ENCODE peak calls at places on chromosomes 11 and 22, in seven cellular contexts. One of them, this sample, is unnamed.

GRCh38 chr11:44848963-44849350 is 101.7 kb downstream of the TP53I11 start:
- DNase-seq in T follicular helper cell: no peak
- DNase-seq in fibroblast of villous mesenchyme: no peak
- DNase-seq in nephron progenitor cell: no peak
- DNase-seq in NCI-H774: no peak
- DNase-seq in NCI-H1105 treated with DMSO at 0.1 percent for 48 hours: no peak
- DNase-seq in naive thymus-derived CD8-positive, alpha-beta T cell: no peak
- DNase-seq in this sample: no peak

GRCh38 chr11:117511981-117512448 is 184.4 kb downstream of the CEP164 start:
- DNase-seq in NCI-H1105 treated with DMSO at 0.1 percent for 48 hours: no peak
- DNase-seq in T follicular helper cell: no peak
- DNase-seq in NCI-H774: no peak
- DNase-seq in naive thymus-derived CD8-positive, alpha-beta T cell: no peak
- DNase-seq in nephron progenitor cell: peak; percentile 61
- DNase-seq in fibroblast of villous mesenchyme: no peak
- DNase-seq in this sample: no peak

GRCh38 chr11:1122356-1123002 is 35.3 kb upstream of the MUC5AC start:
- DNase-seq in NCI-H774: no peak
- DNase-seq in NCI-H1105 treated with DMSO at 0.1 percent for 48 hours: no peak
- DNase-seq in fibroblast of villous mesenchyme: no peak
- DNase-seq in naive thymus-derived CD8-positive, alpha-beta T cell: no peak
- DNase-seq in nephron progenitor cell: no peak
- DNase-seq in T follicular helper cell: no peak
- DNase-seq in this sample: no peak

GRCh38 chr11:27902981-27903624 is 202.8 kb upstream of the BDNF start:
- DNase-seq in naive thymus-derived CD8-positive, alpha-beta T cell: no peak
- DNase-seq in T follicular helper cell: no peak
- DNase-seq in NCI-H774: no peak
- DNase-seq in NCI-H1105 treated with DMSO at 0.1 percent for 48 hours: no peak
- DNase-seq in fibroblast of villous mesenchyme: no peak
- DNase-seq in nephron progenitor cell: no peak
- DNase-seq in this sample: no peak

GRCh38 chr11:103601230-103601846 is 435.1 kb upstream of the DDI1 start:
- DNase-seq in naive thymus-derived CD8-positive, alpha-beta T cell: peak; percentile 5
- DNase-seq in NCI-H1105 treated with DMSO at 0.1 percent for 48 hours: peak; percentile 64
- DNase-seq in T follicular helper cell: peak; percentile 1
- DNase-seq in NCI-H774: peak; percentile 59
- DNase-seq in nephron progenitor cell: peak; percentile 46
- DNase-seq in fibroblast of villous mesenchyme: peak; percentile 78
- DNase-seq in this sample: no peak

GRCh38 chr11:126874831-126875230 is 125.7 kb downstream of the KIRREL3 start:
- DNase-seq in nephron progenitor cell: no peak
- DNase-seq in naive thymus-derived CD8-positive, alpha-beta T cell: no peak
- DNase-seq in NCI-H1105 treated with DMSO at 0.1 percent for 48 hours: no peak
- DNase-seq in T follicular helper cell: no peak
- DNase-seq in NCI-H774: no peak
- DNase-seq in fibroblast of villous mesenchyme: no peak
- DNase-seq in this sample: no peak

GRCh38 chr11:122209619-122210377 is 93.8 kb upstream of the BLID start:
- DNase-seq in naive thymus-derived CD8-positive, alpha-beta T cell: no peak
- DNase-seq in NCI-H774: no peak
- DNase-seq in fibroblast of villous mesenchyme: peak; percentile 88
- DNase-seq in NCI-H1105 treated with DMSO at 0.1 percent for 48 hours: peak; percentile 42
- DNase-seq in nephron progenitor cell: no peak
- DNase-seq in T follicular helper cell: no peak
- DNase-seq in this sample: no peak

GRCh38 chr11:102469196-102469821 is 16.7 kb upstream of the TMEM123 start:
- DNase-seq in NCI-H1105 treated with DMSO at 0.1 percent for 48 hours: no peak
- DNase-seq in fibroblast of villous mesenchyme: peak; percentile 81
- DNase-seq in naive thymus-derived CD8-positive, alpha-beta T cell: no peak
- DNase-seq in nephron progenitor cell: no peak
- DNase-seq in T follicular helper cell: no peak
- DNase-seq in NCI-H774: no peak
- DNase-seq in this sample: no peak

GRCh38 chr11:124882339-124883071 is 15.2 kb downstream of the ROBO4 start:
- DNase-seq in fibroblast of villous mesenchyme: peak; percentile 77
- DNase-seq in NCI-H774: no peak
- DNase-seq in nephron progenitor cell: no peak
- DNase-seq in NCI-H1105 treated with DMSO at 0.1 percent for 48 hours: no peak
- DNase-seq in T follicular helper cell: no peak
- DNase-seq in naive thymus-derived CD8-positive, alpha-beta T cell: no peak
- DNase-seq in this sample: no peak

GRCh38 chr11:78957481-78958245 is 383.0 kb upstream of the NARS2 start:
- DNase-seq in NCI-H774: no peak
- DNase-seq in NCI-H1105 treated with DMSO at 0.1 percent for 48 hours: no peak
- DNase-seq in T follicular helper cell: no peak
- DNase-seq in nephron progenitor cell: no peak
- DNase-seq in naive thymus-derived CD8-positive, alpha-beta T cell: no peak
- DNase-seq in fibroblast of villous mesenchyme: peak; percentile 79
- DNase-seq in this sample: no peak

GRCh38 chr11:45082744-45083543 is 63.5 kb upstream of the PRDM11 start:
- DNase-seq in NCI-H774: no peak
- DNase-seq in nephron progenitor cell: no peak
- DNase-seq in fibroblast of villous mesenchyme: no peak
- DNase-seq in naive thymus-derived CD8-positive, alpha-beta T cell: no peak
- DNase-seq in T follicular helper cell: no peak
- DNase-seq in NCI-H1105 treated with DMSO at 0.1 percent for 48 hours: no peak
- DNase-seq in this sample: no peak

GRCh38 chr22:47288640-47289039 is 526.2 kb downstream of the TBC1D22A start:
- DNase-seq in NCI-H1105 treated with DMSO at 0.1 percent for 48 hours: no peak
- DNase-seq in T follicular helper cell: no peak
- DNase-seq in nephron progenitor cell: no peak
- DNase-seq in NCI-H774: no peak
- DNase-seq in naive thymus-derived CD8-positive, alpha-beta T cell: no peak
- DNase-seq in fibroblast of villous mesenchyme: no peak
- DNase-seq in this sample: no peak

GRCh38 chr11:27209562-27210005 is 153.4 kb downstream of the CCDC34 start:
- DNase-seq in T follicular helper cell: no peak
- DNase-seq in naive thymus-derived CD8-positive, alpha-beta T cell: no peak
- DNase-seq in nephron progenitor cell: no peak
- DNase-seq in NCI-H1105 treated with DMSO at 0.1 percent for 48 hours: peak; percentile 63
- DNase-seq in NCI-H774: peak; percentile 6
- DNase-seq in fibroblast of villous mesenchyme: peak; percentile 79
- DNase-seq in this sample: no peak

GRCh38 chr22:42584364-42584940 is 30.2 kb downstream of the POLDIP3 start:
- DNase-seq in nephron progenitor cell: no peak
- DNase-seq in naive thymus-derived CD8-positive, alpha-beta T cell: no peak
- DNase-seq in T follicular helper cell: no peak
- DNase-seq in NCI-H1105 treated with DMSO at 0.1 percent for 48 hours: no peak
- DNase-seq in NCI-H774: no peak
- DNase-seq in fibroblast of villous mesenchyme: no peak
- DNase-seq in this sample: no peak

GRCh38 chr22:36379593-36380361 is 8.0 kb downstream of the MYH9 start:
- DNase-seq in NCI-H774: no peak
- DNase-seq in NCI-H1105 treated with DMSO at 0.1 percent for 48 hours: no peak
- DNase-seq in T follicular helper cell: no peak
- DNase-seq in fibroblast of villous mesenchyme: no peak
- DNase-seq in naive thymus-derived CD8-positive, alpha-beta T cell: peak; percentile 73
- DNase-seq in nephron progenitor cell: no peak
- DNase-seq in this sample: no peak

GRCh38 chr22:29892315-29892714 is 9.3 kb downstream of the MTMR3 start:
- DNase-seq in naive thymus-derived CD8-positive, alpha-beta T cell: no peak
- DNase-seq in fibroblast of villous mesenchyme: no peak
- DNase-seq in T follicular helper cell: no peak
- DNase-seq in NCI-H1105 treated with DMSO at 0.1 percent for 48 hours: no peak
- DNase-seq in NCI-H774: no peak
- DNase-seq in nephron progenitor cell: no peak
- DNase-seq in this sample: no peak

GRCh38 chr22:24053481-24054226 is 42.5 kb downstream of the CABIN1 start:
- DNase-seq in naive thymus-derived CD8-positive, alpha-beta T cell: no peak
- DNase-seq in T follicular helper cell: no peak
- DNase-seq in NCI-H774: no peak
- DNase-seq in NCI-H1105 treated with DMSO at 0.1 percent for 48 hours: no peak
- DNase-seq in fibroblast of villous mesenchyme: no peak
- DNase-seq in nephron progenitor cell: no peak
- DNase-seq in this sample: no peak

GRCh38 chr11:6979365-6979764 is 40.8 kb downstream of the ZNF214 start:
- DNase-seq in nephron progenitor cell: no peak
- DNase-seq in naive thymus-derived CD8-positive, alpha-beta T cell: no peak
- DNase-seq in NCI-H1105 treated with DMSO at 0.1 percent for 48 hours: no peak
- DNase-seq in NCI-H774: no peak
- DNase-seq in fibroblast of villous mesenchyme: peak; percentile 38
- DNase-seq in T follicular helper cell: no peak
- DNase-seq in this sample: no peak

GRCh38 chr11:112016088-112016764 is 9.0 kb upstream of the DLAT start:
- DNase-seq in NCI-H774: no peak
- DNase-seq in NCI-H1105 treated with DMSO at 0.1 percent for 48 hours: no peak
- DNase-seq in naive thymus-derived CD8-positive, alpha-beta T cell: no peak
- DNase-seq in nephron progenitor cell: no peak
- DNase-seq in T follicular helper cell: no peak
- DNase-seq in fibroblast of villous mesenchyme: peak; percentile 59
- DNase-seq in this sample: no peak

GRCh38 chr22:28015676-28016601 is 96.9 kb upstream of the PITPNB start:
- DNase-seq in naive thymus-derived CD8-positive, alpha-beta T cell: no peak
- DNase-seq in NCI-H774: no peak
- DNase-seq in nephron progenitor cell: no peak
- DNase-seq in NCI-H1105 treated with DMSO at 0.1 percent for 48 hours: no peak
- DNase-seq in fibroblast of villous mesenchyme: peak; percentile 12
- DNase-seq in T follicular helper cell: no peak
- DNase-seq in this sample: no peak

GRCh38 chr11:104546486-104546885 is 351.8 kb downstream of the CASP12 start:
- DNase-seq in NCI-H1105 treated with DMSO at 0.1 percent for 48 hours: no peak
- DNase-seq in naive thymus-derived CD8-positive, alpha-beta T cell: no peak
- DNase-seq in nephron progenitor cell: no peak
- DNase-seq in NCI-H774: no peak
- DNase-seq in fibroblast of villous mesenchyme: no peak
- DNase-seq in T follicular helper cell: no peak
- DNase-seq in this sample: no peak

GRCh38 chr11:27812341-27812740 is 112.1 kb upstream of the BDNF start:
- DNase-seq in fibroblast of villous mesenchyme: no peak
- DNase-seq in T follicular helper cell: no peak
- DNase-seq in naive thymus-derived CD8-positive, alpha-beta T cell: no peak
- DNase-seq in nephron progenitor cell: no peak
- DNase-seq in NCI-H1105 treated with DMSO at 0.1 percent for 48 hours: no peak
- DNase-seq in NCI-H774: no peak
- DNase-seq in this sample: no peak

GRCh38 chr11:119749006-119749565 is 20.1 kb upstream of the NECTIN1 start:
- DNase-seq in NCI-H1105 treated with DMSO at 0.1 percent for 48 hours: no peak
- DNase-seq in T follicular helper cell: no peak
- DNase-seq in fibroblast of villous mesenchyme: no peak
- DNase-seq in nephron progenitor cell: no peak
- DNase-seq in naive thymus-derived CD8-positive, alpha-beta T cell: no peak
- DNase-seq in NCI-H774: no peak
- DNase-seq in this sample: no peak

GRCh38 chr11:45933131-45933821 is 10.8 kb downstream of the LARGE2 start:
- DNase-seq in fibroblast of villous mesenchyme: no peak
- DNase-seq in naive thymus-derived CD8-positive, alpha-beta T cell: no peak
- DNase-seq in NCI-H774: no peak
- DNase-seq in NCI-H1105 treated with DMSO at 0.1 percent for 48 hours: no peak
- DNase-seq in T follicular helper cell: no peak
- DNase-seq in nephron progenitor cell: no peak
- DNase-seq in this sample: no peak

GRCh38 chr11:58923300-58923788 is 15.9 kb upstream of the GLYATL1 start:
- DNase-seq in NCI-H774: peak; percentile 41
- DNase-seq in naive thymus-derived CD8-positive, alpha-beta T cell: peak; percentile 39
- DNase-seq in fibroblast of villous mesenchyme: peak; percentile 17
- DNase-seq in T follicular helper cell: no peak
- DNase-seq in NCI-H1105 treated with DMSO at 0.1 percent for 48 hours: no peak
- DNase-seq in nephron progenitor cell: no peak
- DNase-seq in this sample: no peak

GRCh38 chr11:115548878-115549528 is 44.8 kb upstream of the CADM1 start:
- DNase-seq in fibroblast of villous mesenchyme: no peak
- DNase-seq in nephron progenitor cell: no peak
- DNase-seq in T follicular helper cell: no peak
- DNase-seq in NCI-H1105 treated with DMSO at 0.1 percent for 48 hours: no peak
- DNase-seq in naive thymus-derived CD8-positive, alpha-beta T cell: no peak
- DNase-seq in NCI-H774: no peak
- DNase-seq in this sample: no peak

GRCh38 chr11:35237860-35238715 is 99.1 kb downstream of the CD44 start:
- DNase-seq in nephron progenitor cell: peak; percentile 50
- DNase-seq in fibroblast of villous mesenchyme: peak; percentile 67
- DNase-seq in NCI-H774: peak; percentile 30
- DNase-seq in NCI-H1105 treated with DMSO at 0.1 percent for 48 hours: peak; percentile 76
- DNase-seq in naive thymus-derived CD8-positive, alpha-beta T cell: peak; percentile 71
- DNase-seq in T follicular helper cell: peak; percentile 25
- DNase-seq in this sample: peak; percentile 22

GRCh38 chr22:29617922-29618629 is 14.6 kb downstream of the NF2 start:
- DNase-seq in fibroblast of villous mesenchyme: peak; percentile 67
- DNase-seq in NCI-H1105 treated with DMSO at 0.1 percent for 48 hours: peak; percentile 23
- DNase-seq in nephron progenitor cell: no peak
- DNase-seq in naive thymus-derived CD8-positive, alpha-beta T cell: no peak
- DNase-seq in NCI-H774: no peak
- DNase-seq in T follicular helper cell: no peak
- DNase-seq in this sample: no peak

GRCh38 chr22:32676196-32676595 is 125.3 kb upstream of the TIMP3 start:
- DNase-seq in NCI-H774: no peak
- DNase-seq in T follicular helper cell: no peak
- DNase-seq in naive thymus-derived CD8-positive, alpha-beta T cell: no peak
- DNase-seq in nephron progenitor cell: no peak
- DNase-seq in fibroblast of villous mesenchyme: no peak
- DNase-seq in NCI-H1105 treated with DMSO at 0.1 percent for 48 hours: no peak
- DNase-seq in this sample: no peak

GRCh38 chr11:7936615-7937014 is 4.9 kb downstream of the OR10A3 start:
- DNase-seq in nephron progenitor cell: no peak
- DNase-seq in T follicular helper cell: no peak
- DNase-seq in fibroblast of villous mesenchyme: no peak
- DNase-seq in NCI-H774: no peak
- DNase-seq in NCI-H1105 treated with DMSO at 0.1 percent for 48 hours: no peak
- DNase-seq in naive thymus-derived CD8-positive, alpha-beta T cell: no peak
- DNase-seq in this sample: no peak

GRCh38 chr22:30249049-30250038 is 2.8 kb upstream of the LIF start:
- DNase-seq in NCI-H1105 treated with DMSO at 0.1 percent for 48 hours: no peak
- DNase-seq in naive thymus-derived CD8-positive, alpha-beta T cell: no peak
- DNase-seq in fibroblast of villous mesenchyme: peak; percentile 62
- DNase-seq in NCI-H774: no peak
- DNase-seq in nephron progenitor cell: peak; percentile 60
- DNase-seq in T follicular helper cell: no peak
- DNase-seq in this sample: no peak

GRCh38 chr11:2903672-2904011 is 18.1 kb upstream of the CDKN1C start:
- DNase-seq in fibroblast of villous mesenchyme: no peak
- DNase-seq in nephron progenitor cell: no peak
- DNase-seq in T follicular helper cell: no peak
- DNase-seq in naive thymus-derived CD8-positive, alpha-beta T cell: no peak
- DNase-seq in NCI-H774: no peak
- DNase-seq in NCI-H1105 treated with DMSO at 0.1 percent for 48 hours: no peak
- DNase-seq in this sample: no peak

This sample was measured in NCI-H2107.